ENCODE peak calls at places on chromosomes 16 and 17, in seven cellular contexts. G, U, A, I, S, H and Q are unnamed samples.
A peak's percentile ranks its signal among the peaks of the same experiment; 100 is the strongest.

GRCh38 chr16:77111057-77111456 is 79.9 kb upstream of the MON1B start:
- DNase-seq in G (no peak), H (no peak), S (no peak), I (no peak), U (no peak), A (no peak), Q (no peak)

GRCh38 chr16:56482667-56483236 is 31.4 kb downstream of the OGFOD1 start:
- DNase-seq in A (no peak), S (no peak), U (no peak), G (no peak), H (no peak), I (no peak), Q (no peak)

GRCh38 chr17:27469256-27469655 is 13.0 kb downstream of the KSR1 start:
- DNase-seq in I (no peak), H (no peak), U (no peak), A (no peak), S (no peak), G (no peak), Q (no peak)

GRCh38 chr16:85750021-85750826 is 672 bp downstream of the C16orf74 start:
- DNase-seq in H (no peak), I (peak; percentile 63), S (peak; percentile 59), U (peak; percentile 74), G (peak; percentile 81), A (no peak), Q (no peak)

GRCh38 chr16:49620158-49620867 is 235.6 kb downstream of the ZNF423 start:
- DNase-seq in A (no peak), G (peak; percentile 50), S (no peak), U (peak; percentile 65), H (no peak), I (no peak), Q (no peak)

GRCh38 chr17:8176197-8176940 is at the start of gene TMEM107:
- DNase-seq in U (peak; percentile 80), G (peak; percentile 99), I (peak; percentile 90), A (peak; percentile 72), S (peak; percentile 96), H (peak; percentile 70), Q (peak; percentile 75)

GRCh38 chr17:69506489-69506888 is 92.0 kb downstream of the MAP2K6 start:
- DNase-seq in U (no peak), A (no peak), G (no peak), S (peak; percentile 57), I (no peak), H (no peak), Q (no peak)

GRCh38 chr17:15659663-15660062 is 24.4 kb downstream of the TRIM16 start:
- DNase-seq in H (no peak), G (peak; percentile 72), A (peak; percentile 56), I (no peak), S (no peak), U (no peak), Q (no peak)

GRCh38 chr17:14972844-14973243 is 292.3 kb downstream of the PMP22 start:
- DNase-seq in U (no peak), G (no peak), H (no peak), I (no peak), S (no peak), A (no peak), Q (no peak)

GRCh38 chr17:16948587-16949376 is 23.1 kb downstream of the TNFRSF13B start:
- DNase-seq in G (peak; percentile 26), U (no peak), I (no peak), A (no peak), H (no peak), S (no peak), Q (no peak)

GRCh38 chr17:63774982-63775290 is 966 bp downstream of the DDX42 start:
- DNase-seq in U (peak; percentile 22), S (peak; percentile 9), H (no peak), G (no peak), A (no peak), I (no peak), Q (no peak)

GRCh38 chr16:12262454-12263180 is 286.1 kb downstream of the SNX29 start:
- DNase-seq in H (no peak), U (peak; percentile 36), S (no peak), A (no peak), G (no peak), I (no peak), Q (no peak)

GRCh38 chr16:8110572-8111514 is 479.5 kb downstream of the TMEM114 start:
- DNase-seq in I (no peak), U (no peak), H (no peak), S (no peak), G (no peak), A (no peak), Q (no peak)

GRCh38 chr16:72769876-72770275 is 278.1 kb downstream of the ZFHX3 start:
- DNase-seq in H (no peak), I (no peak), S (no peak), G (no peak), U (no peak), A (no peak), Q (no peak)

GRCh38 chr17:4547118-4547906 is 7.9 kb downstream of the MYBBP1A start:
- DNase-seq in H (no peak), S (no peak), G (peak; percentile 56), I (no peak), A (no peak), U (no peak), Q (no peak)

GRCh38 chr17:34218757-34219156 is 36.3 kb upstream of the CCL2 start:
- DNase-seq in G (no peak), I (no peak), H (no peak), S (no peak), A (no peak), U (no peak), Q (no peak)

GRCh38 chr17:49970498-49970897 is 1.5 kb downstream of the DLX4 start:
- DNase-seq in S (no peak), H (no peak), G (peak; percentile 51), U (no peak), A (no peak), I (no peak), Q (no peak)

GRCh38 chr17:49973271-49973615 is 4.3 kb downstream of the DLX4 start:
- DNase-seq in A (no peak), S (no peak), I (no peak), G (no peak), H (no peak), U (no peak), Q (no peak)

GRCh38 chr17:49971199-49971847 is 2.3 kb downstream of the DLX4 start:
- DNase-seq in A (no peak), H (no peak), S (no peak), G (peak; percentile 63), I (no peak), U (no peak), Q (no peak)

GRCh38 chr17:49971848-49972485 is 3.0 kb downstream of the DLX4 start:
- DNase-seq in I (no peak), S (peak; percentile 60), A (no peak), U (no peak), H (no peak), G (peak; percentile 83), Q (no peak)

DNA sequence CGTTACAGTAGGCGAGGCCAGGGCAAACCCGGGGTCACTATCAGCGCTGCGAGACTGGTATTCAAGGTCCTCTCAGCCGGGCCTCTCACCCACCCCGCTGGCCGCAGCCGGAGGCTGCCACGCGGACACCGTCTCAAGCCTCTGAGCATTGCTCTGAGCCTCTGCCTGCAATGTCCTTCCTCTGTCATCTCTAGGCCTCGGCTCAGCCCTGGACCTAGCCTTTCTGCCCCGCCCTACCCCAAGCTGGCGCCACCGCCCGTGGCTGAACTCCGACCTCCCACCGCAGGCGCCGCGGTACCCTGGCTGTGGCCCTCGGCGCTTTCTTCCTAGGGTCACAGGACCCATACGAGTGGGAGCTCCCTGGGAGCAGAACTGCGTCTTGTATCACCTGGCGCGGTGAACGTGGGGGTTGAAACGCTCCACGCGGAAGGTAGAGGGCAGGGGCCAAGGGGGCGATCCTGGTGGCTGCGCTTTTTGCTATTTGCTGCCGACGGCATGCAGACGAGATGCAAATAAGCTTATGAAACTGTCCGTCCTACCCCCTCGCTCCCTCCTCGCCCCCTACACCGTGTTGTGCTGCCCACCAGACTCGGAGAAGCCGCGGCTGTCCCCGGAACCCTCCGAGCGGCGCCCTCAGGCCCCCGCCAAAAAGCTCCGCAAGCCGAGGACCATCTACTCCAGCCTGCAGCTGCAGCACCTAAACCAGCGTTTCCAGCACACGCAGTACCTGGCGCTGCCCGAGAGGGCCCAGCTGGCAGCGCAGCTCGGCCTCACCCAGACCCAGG is 3.7 kb downstream of the DLX4 start:
- DNase-seq in I (no peak), G (peak; percentile 89), U (no peak), H (no peak), S (peak; percentile 65), A (no peak), Q (no peak)
- TF ChIP-seq CTCF in I (no peak), G (peak; percentile 38), U (no peak), H (no peak), S (no peak), A (no peak), Q (no peak)

GRCh38 chr17:410674-411401 is 58.2 kb upstream of the RPH3AL start:
- DNase-seq in A (no peak), I (no peak), U (no peak), S (peak; percentile 56), H (no peak), G (no peak), Q (peak; percentile 43)
- TF ChIP-seq CTCF in A (no peak), I (no peak), U (no peak), S (no peak), H (no peak), G (peak; percentile 43), Q (no peak)

DNA sequence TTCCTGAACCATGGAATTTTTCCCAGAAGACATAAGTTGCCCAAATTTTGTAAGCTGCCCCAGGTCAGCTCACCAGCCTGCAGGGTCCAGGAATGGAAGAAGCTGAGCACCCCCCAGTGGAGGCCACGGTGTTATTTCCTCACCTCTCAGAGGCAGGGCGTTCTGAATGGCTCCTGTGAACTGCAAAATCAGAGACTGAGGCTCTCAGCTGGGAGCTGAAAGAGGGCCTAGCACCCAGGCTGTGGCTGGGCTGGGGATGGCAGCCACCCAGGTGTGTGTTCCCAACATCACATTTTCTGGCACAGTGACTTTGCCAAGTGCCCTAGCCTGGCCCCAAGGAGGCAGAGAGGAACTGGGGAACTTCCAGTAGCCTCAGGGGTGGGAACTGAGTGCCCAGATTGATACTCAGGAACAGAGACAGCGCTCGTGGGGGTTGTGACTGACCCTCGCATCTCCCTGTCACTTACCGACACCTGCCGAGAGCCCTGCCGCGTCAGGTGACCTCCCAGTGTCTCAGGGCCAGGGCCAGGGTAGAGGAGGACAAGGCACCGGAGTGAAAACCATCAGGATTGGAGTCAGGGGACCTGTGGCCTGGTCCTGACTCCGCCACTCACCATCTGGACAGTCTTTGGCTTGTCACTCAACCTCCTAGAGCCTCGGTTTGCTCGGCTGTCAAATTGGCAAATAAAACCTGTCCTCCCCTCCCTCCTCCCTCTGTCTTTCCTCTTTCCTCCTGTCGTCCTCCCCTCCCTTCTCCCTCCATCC is 11.3 kb downstream of the CACNG4 start:
- DNase-seq in I (peak; percentile 43), A (peak; percentile 55), U (no peak), G (peak; percentile 91), S (peak; percentile 69), H (no peak), Q (no peak)
- TF ChIP-seq CTCF in I (no peak), A (no peak), U (no peak), G (peak; percentile 72), S (peak; percentile 62), H (no peak), Q (no peak)

GRCh38 chr17:76078859-76079576 is at the start of gene ZACN:
- DNase-seq in S (no peak), U (no peak), H (no peak), A (no peak), I (no peak), G (no peak), Q (no peak)
- TF ChIP-seq CTCF in S (no peak), U (no peak), H (no peak), A (no peak), I (no peak), G (no peak), Q (no peak)